ENCODE peak calls at places on chromosomes 12 and 14, in nine cellular contexts. N, R, M, C, J, F, P, B and X are unnamed samples.

GRCh38 chr14:65585216-65585615 is 172.7 kb downstream of the FUT8 start:
- DNase-seq in N (no peak), R (no peak), M (no peak), C (no peak), J (no peak), F (no peak), P (no peak), B (no peak), X (no peak)

GRCh38 chr12:54603173-54603814 is 14.8 kb upstream of the PPP1R1A start:
- DNase-seq in N (peak; percentile 60), R (peak; percentile 84), M (no peak), C (peak; percentile 85), J (peak; percentile 49), F (peak; percentile 72), P (peak; percentile 65), B (peak; percentile 52), X (no peak)

GRCh38 chr14:32677381-32677780 is 261.3 kb upstream of the NPAS3 start:
- DNase-seq in N (no peak), R (no peak), M (no peak), C (no peak), J (no peak), F (no peak), P (no peak), B (no peak), X (no peak)

GRCh38 chr12:30968211-30968610 is 41.7 kb downstream of the TSPAN11 start:
- DNase-seq in N (no peak), R (no peak), M (no peak), C (no peak), J (no peak), F (no peak), P (no peak), B (no peak), X (no peak)

GRCh38 chr12:42469355-42470006 is 120.1 kb downstream of the PRICKLE1 start:
- DNase-seq in N (no peak), R (no peak), M (no peak), C (no peak), J (no peak), F (no peak), P (no peak), B (no peak), X (no peak)

GRCh38 chr14:20697273-20698017 is 8.9 kb downstream of the ANG start:
- DNase-seq in N (peak; percentile 57), R (peak; percentile 85), M (no peak), C (peak; percentile 77), J (peak; percentile 51), F (peak; percentile 73), P (peak; percentile 75), B (peak; percentile 45), X (no peak)

GRCh38 chr12:19209636-19210035 is 80.1 kb downstream of the PLEKHA5 start:
- DNase-seq in N (no peak), R (no peak), M (no peak), C (no peak), J (no peak), F (no peak), P (no peak), B (no peak), X (no peak)

GRCh38 chr12:118603610-118604361 is 227.4 kb downstream of the SUDS3 start:
- DNase-seq in N (no peak), R (peak; percentile 27), M (no peak), C (no peak), J (no peak), F (no peak), P (no peak), B (no peak), X (no peak)

GRCh38 chr12:124094733-124095132 is 121.7 kb downstream of the ZNF664 start:
- DNase-seq in N (no peak), R (no peak), M (no peak), C (no peak), J (no peak), F (no peak), P (no peak), B (no peak), X (no peak)

GRCh38 chr12:79548525-79548924 is 142.2 kb downstream of the PAWR start:
- DNase-seq in N (no peak), R (peak; percentile 21), M (no peak), C (peak; percentile 19), J (no peak), F (no peak), P (no peak), B (no peak), X (no peak)

GRCh38 chr12:79546461-79547043 is 144.2 kb downstream of the PAWR start:
- DNase-seq in N (no peak), R (peak; percentile 79), M (no peak), C (peak; percentile 39), J (no peak), F (no peak), P (no peak), B (no peak), X (no peak)

GRCh38 chr12:79549531-79550271 is 141.1 kb downstream of the PAWR start:
- DNase-seq in N (no peak), R (peak; percentile 40), M (no peak), C (no peak), J (no peak), F (no peak), P (peak; percentile 52), B (no peak), X (no peak)

GRCh38 chr12:79547044-79547734 is 143.6 kb downstream of the PAWR start:
- DNase-seq in N (no peak), R (peak; percentile 99), M (no peak), C (peak; percentile 98), J (no peak), F (no peak), P (peak; percentile 82), B (peak; percentile 92), X (no peak)

GRCh38 chr12:79547735-79548347 is 142.9 kb downstream of the PAWR start:
- DNase-seq in N (no peak), R (peak; percentile 90), M (no peak), C (peak; percentile 85), J (no peak), F (peak; percentile 57), P (peak; percentile 83), B (peak; percentile 79), X (no peak)
- H3K4me3 ChIP-seq in N (no peak overlapping the region), R (no peak overlapping the region), M (no peak overlapping the region), C (peak overlapping the region; percentile 6), J (no peak overlapping the region), F (no peak overlapping the region), P (no peak overlapping the region), B (no peak overlapping the region), X (no peak overlapping the region)

DNA sequence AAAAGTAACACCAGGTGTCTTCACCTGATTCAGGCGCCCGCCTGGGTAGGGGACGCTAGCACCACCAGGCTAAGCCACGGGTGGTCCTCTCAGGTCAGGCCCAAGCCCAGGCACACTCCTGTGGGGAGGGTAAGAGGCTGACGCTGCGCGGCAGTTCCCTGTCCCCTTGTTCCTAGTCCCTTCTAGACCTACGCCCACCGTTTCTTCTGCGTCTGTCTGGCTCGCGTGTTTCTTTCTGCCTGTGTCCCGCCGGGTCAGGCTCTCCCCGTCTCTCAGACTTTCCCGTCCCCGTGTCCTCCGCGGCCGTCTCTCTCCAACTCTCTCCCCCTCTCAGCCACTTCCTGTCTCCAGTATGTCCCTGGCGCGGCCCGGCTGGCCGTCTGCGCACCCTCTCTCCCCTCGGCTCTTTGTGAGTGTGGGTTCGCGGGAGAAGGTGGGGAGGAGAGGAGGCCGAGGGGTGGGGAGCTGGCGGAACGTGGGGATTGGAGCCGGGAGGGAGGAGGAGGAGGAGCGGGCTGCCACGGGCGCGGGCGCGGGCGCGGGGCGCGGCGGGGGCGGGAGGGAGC is 3.1 kb upstream of the TNS2 start:
- DNase-seq in N (peak; percentile 34), R (peak; percentile 81), M (peak; percentile 98), C (peak; percentile 79), J (no peak), F (peak; percentile 96), P (peak; percentile 86), B (no peak), X (no peak)
- H3K4me1 ChIP-seq in N (peaks cover 7% of the 10 kb centered on the region), R (peaks cover 42% of the 10 kb centered on the region), M (peaks cover 84% of the 10 kb centered on the region), C (peaks cover 80% of the 10 kb centered on the region), J (peaks cover 7% of the 10 kb centered on the region), F (peaks cover 47% of the 10 kb centered on the region), P (peaks cover 34% of the 10 kb centered on the region), B (peaks cover 28% of the 10 kb centered on the region), X (peaks cover 65% of the 10 kb centered on the region)

GRCh38 chr14:100904307-100905019 is 941 bp upstream of the RTL1 start:
- DNase-seq in N (no peak), R (peak; percentile 82), M (no peak), C (peak; percentile 88), J (no peak), F (peak; percentile 14), P (no peak), B (no peak), X (no peak)
- H3K4me3 ChIP-seq in N (no peak overlapping the region), R (peak overlapping the region; percentile 15), M (no peak overlapping the region), C (peak overlapping the region; percentile 64), J (no peak overlapping the region), F (no peak overlapping the region), P (no peak overlapping the region), B (peak overlapping the region; percentile 40), X (no peak overlapping the region)

GRCh38 chr14:48333221-48333910 is 658.0 kb upstream of the MDGA2 start:
- DNase-seq in N (no peak), R (no peak), M (no peak), C (no peak), J (no peak), F (no peak), P (no peak), B (no peak), X (no peak)

GRCh38 chr14:48325486-48325885 is 650.1 kb upstream of the MDGA2 start:
- DNase-seq in N (no peak), R (no peak), M (no peak), C (no peak), J (no peak), F (no peak), P (peak; percentile 48), B (no peak), X (no peak)

DNA sequence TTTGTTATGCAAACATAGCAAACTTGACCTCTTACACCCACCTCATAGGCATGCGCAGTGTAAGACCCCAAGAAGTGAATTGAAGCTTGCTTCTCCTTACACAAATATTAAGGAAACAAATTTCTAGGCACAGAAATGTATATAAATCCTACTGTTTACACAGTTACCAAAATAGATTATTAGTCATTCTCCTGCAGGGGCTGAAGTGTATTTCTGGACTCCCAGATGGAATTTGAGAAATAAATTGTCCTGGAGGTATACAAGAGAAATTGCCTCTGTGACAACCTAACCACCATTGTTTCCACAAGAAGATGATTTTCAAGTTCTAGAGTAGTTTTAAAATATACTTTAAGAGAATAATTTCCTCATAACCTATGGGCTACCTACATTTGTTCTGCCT is 656.0 kb upstream of the MDGA2 start:
- DNase-seq in N (no peak), R (no peak), M (no peak), C (no peak), J (no peak), F (no peak), P (peak; percentile 16), B (no peak), X (no peak)
- H3K4me1 ChIP-seq in N (no peaks in the 10 kb centered on the region), R (no peaks in the 10 kb centered on the region), M (no peaks in the 10 kb centered on the region), C (no peaks in the 10 kb centered on the region), J (no peaks in the 10 kb centered on the region), F (no peaks in the 10 kb centered on the region), P (no peaks in the 10 kb centered on the region), B (no peaks in the 10 kb centered on the region), X (no peaks in the 10 kb centered on the region)

GRCh38 chr14:50041980-50042379 is 74.4 kb downstream of the VCPKMT start:
- DNase-seq in N (no peak), R (no peak), M (no peak), C (no peak), J (no peak), F (no peak), P (no peak), B (no peak), X (no peak)
- H3K4me3 ChIP-seq in N (no peak overlapping the region), R (no peak overlapping the region), M (no peak overlapping the region), C (no peak overlapping the region), J (no peak overlapping the region), F (no peak overlapping the region), P (no peak overlapping the region), B (no peak overlapping the region), X (no peak overlapping the region)